ENCODE peak calls at places on chromosomes 1 and 21, in nine cellular contexts. R is CD8-positive, alpha-beta T cell; Q is stimulated activated CD8-positive, alpha-beta memory T cell treated with anti-CD3 and anti-CD28 coated beads, Interleukin-12 subunit alpha, Interleukin-12 subunit beta, amount 100 ng/mL, for 4 hours; E is SJSA1; I is activated CD4-positive, CD25-positive, alpha-beta regulatory T cell treated with anti-CD3 and anti-CD28 coated beads, Interleukin-2, amount 50 U/mL, for 16 hours; X is body of pancreas; C is NCI-H1417 treated with DMSO at 0.1 percent for 48 hours; N is stimulated activated CD4-positive, alpha-beta T cell treated with anti-CD3 and anti-CD28 coated beads, Interleukin-1b, Interleukin-23, amount 100 ng/mL, for 48 hours; Y is left kidney. Z is an unnamed sample.

GRCh38 chr1:227778401-227778947 is 37.0 kb upstream of the PRSS38 start:
- DNase-seq in R (peak; percentile 37), Q (no peak), E (no peak), I (no peak), X (no peak), C (no peak), N (no peak), Y (no peak), Z (no peak)

GRCh38 chr1:26012862-26013261 is 8.7 kb upstream of the EXTL1 start:
- DNase-seq in R (no peak), Q (no peak), E (no peak), I (no peak), X (no peak), C (no peak), N (no peak), Y (peak; percentile 58), Z (no peak)

GRCh38 chr1:45802343-45803298 is 791 bp upstream of the MAST2 start:
- DNase-seq in R (no peak), Q (no peak), E (peak; percentile 91), I (no peak), X (peak; percentile 85), C (no peak), N (peak; percentile 6), Y (peak; percentile 84), Z (peak; percentile 64)

GRCh38 chr21:43369596-43370090 is 57.3 kb downstream of the SIK1 start:
- DNase-seq in R (no peak), Q (no peak), E (no peak), I (no peak), X (no peak), C (no peak), N (no peak), Y (no peak), Z (no peak)

GRCh38 chr1:211393203-211393602 is 66.6 kb downstream of the TRAF5 start:
- DNase-seq in R (no peak), Q (no peak), E (no peak), I (no peak), X (no peak), C (no peak), N (no peak), Y (no peak), Z (no peak)

GRCh38 chr1:237428809-237429208 is 386.8 kb downstream of the RYR2 start:
- DNase-seq in R (no peak), Q (no peak), E (no peak), I (no peak), X (no peak), C (no peak), N (no peak), Y (no peak), Z (no peak)

GRCh38 chr1:112465122-112465521 is 43.6 kb upstream of the WNT2B start:
- DNase-seq in R (no peak), Q (no peak), E (peak; percentile 83), I (no peak), X (no peak), C (no peak), N (no peak), Y (no peak), Z (no peak)

GRCh38 chr1:60657926-60658325 is 424.4 kb upstream of the NFIA start:
- DNase-seq in R (no peak), Q (no peak), E (no peak), I (no peak), X (no peak), C (no peak), N (no peak), Y (no peak), Z (no peak)

GRCh38 chr1:223430221-223430620 is 37.0 kb downstream of the CCDC185 start:
- DNase-seq in R (no peak), Q (no peak), E (no peak), I (no peak), X (no peak), C (no peak), N (no peak), Y (no peak), Z (no peak)

GRCh38 chr1:206556748-206557635 is 49.7 kb downstream of the RASSF5 start:
- DNase-seq in R (peak; percentile 95), Q (peak; percentile 86), E (peak; percentile 53), I (peak; percentile 64), X (peak; percentile 60), C (no peak), N (peak; percentile 89), Y (peak; percentile 90), Z (peak; percentile 94)

GRCh38 chr1:168643152-168643551 is 66.7 kb downstream of the XCL1 start:
- DNase-seq in R (no peak), Q (no peak), E (peak; percentile 11), I (no peak), X (no peak), C (no peak), N (no peak), Y (no peak), Z (no peak)

GRCh38 chr1:25550155-25550506 is 6.7 kb downstream of the LDLRAP1 start:
- DNase-seq in R (no peak), Q (no peak), E (no peak), I (no peak), X (no peak), C (no peak), N (no peak), Y (no peak), Z (no peak)

GRCh38 chr1:27412502-27412901 is 20.1 kb downstream of the GPR3 start:
- DNase-seq in R (no peak), Q (no peak), E (no peak), I (no peak), X (no peak), C (no peak), N (no peak), Y (no peak), Z (no peak)

Z was measured in NK-92 treated with Interleukin-12 subunit alpha and Interleukin-12 subunit beta, amount 100 ng/mL, for 24 hours.